ENCODE peak calls at places on chromosomes 1 and 21, in five cellular contexts. One of them, this sample, is unnamed.

GRCh38 chr1:94061513-94062443 is 59.2 kb downstream of the ABCA4 start:
- DNase-seq in PC-3: peak; percentile 77
- DNase-seq in CD8-positive, alpha-beta memory T cell: no peak
- DNase-seq in tibial artery: peak; percentile 64
- DNase-seq in heart left ventricle: peak; percentile 85
- DNase-seq in this sample: peak; percentile 70

GRCh38 chr1:162003825-162004205 is 19.9 kb downstream of the OLFML2B start:
- DNase-seq in tibial artery: peak; percentile 55
- DNase-seq in PC-3: peak; percentile 97
- DNase-seq in CD8-positive, alpha-beta memory T cell: no peak
- DNase-seq in heart left ventricle: peak; percentile 56
- DNase-seq in this sample: no peak

GRCh38 chr1:32377541-32378220 is 15.3 kb downstream of the TSSK3 start:
- DNase-seq in heart left ventricle: no peak
- DNase-seq in CD8-positive, alpha-beta memory T cell: no peak
- DNase-seq in tibial artery: no peak
- DNase-seq in PC-3: no peak
- DNase-seq in this sample: no peak

GRCh38 chr1:35379317-35380000 is 111.0 kb downstream of the ZMYM4 start:
- DNase-seq in CD8-positive, alpha-beta memory T cell: no peak
- DNase-seq in heart left ventricle: no peak
- DNase-seq in tibial artery: no peak
- DNase-seq in PC-3: no peak
- DNase-seq in this sample: no peak

GRCh38 chr1:3809680-3810079 is 13.4 kb upstream of the LRRC47 start:
- DNase-seq in PC-3: no peak
- DNase-seq in heart left ventricle: no peak
- DNase-seq in CD8-positive, alpha-beta memory T cell: no peak
- DNase-seq in tibial artery: no peak
- DNase-seq in this sample: no peak

GRCh38 chr21:36029309-36029708 is 31.0 kb downstream of the SETD4 start:
- DNase-seq in CD8-positive, alpha-beta memory T cell: no peak
- DNase-seq in heart left ventricle: no peak
- DNase-seq in PC-3: no peak
- DNase-seq in tibial artery: no peak
- DNase-seq in this sample: no peak

GRCh38 chr1:35556494-35557117 is 597 bp downstream of the KIAA0319L start:
- DNase-seq in CD8-positive, alpha-beta memory T cell: no peak
- DNase-seq in tibial artery: no peak
- DNase-seq in PC-3: no peak
- DNase-seq in heart left ventricle: no peak
- DNase-seq in this sample: no peak

GRCh38 chr1:224213438-224214119 is 30.5 kb downstream of the DEGS1 start:
- DNase-seq in tibial artery: no peak
- DNase-seq in heart left ventricle: no peak
- DNase-seq in CD8-positive, alpha-beta memory T cell: no peak
- DNase-seq in PC-3: peak; percentile 34
- DNase-seq in this sample: no peak

GRCh38 chr1:197632000-197632399 is 143.3 kb downstream of the DENND1B start:
- DNase-seq in tibial artery: no peak
- DNase-seq in PC-3: no peak
- DNase-seq in CD8-positive, alpha-beta memory T cell: no peak
- DNase-seq in heart left ventricle: no peak
- DNase-seq in this sample: no peak

GRCh38 chr1:70896224-70896623 is 151.4 kb downstream of the PTGER3 start:
- DNase-seq in PC-3: peak; percentile 19
- DNase-seq in CD8-positive, alpha-beta memory T cell: no peak
- DNase-seq in heart left ventricle: no peak
- DNase-seq in tibial artery: no peak
- DNase-seq in this sample: no peak

GRCh38 chr1:234281826-234282489 is 91.3 kb upstream of the COA6 start:
- DNase-seq in heart left ventricle: no peak
- DNase-seq in PC-3: no peak
- DNase-seq in CD8-positive, alpha-beta memory T cell: no peak
- DNase-seq in tibial artery: no peak
- DNase-seq in this sample: no peak

DNA sequence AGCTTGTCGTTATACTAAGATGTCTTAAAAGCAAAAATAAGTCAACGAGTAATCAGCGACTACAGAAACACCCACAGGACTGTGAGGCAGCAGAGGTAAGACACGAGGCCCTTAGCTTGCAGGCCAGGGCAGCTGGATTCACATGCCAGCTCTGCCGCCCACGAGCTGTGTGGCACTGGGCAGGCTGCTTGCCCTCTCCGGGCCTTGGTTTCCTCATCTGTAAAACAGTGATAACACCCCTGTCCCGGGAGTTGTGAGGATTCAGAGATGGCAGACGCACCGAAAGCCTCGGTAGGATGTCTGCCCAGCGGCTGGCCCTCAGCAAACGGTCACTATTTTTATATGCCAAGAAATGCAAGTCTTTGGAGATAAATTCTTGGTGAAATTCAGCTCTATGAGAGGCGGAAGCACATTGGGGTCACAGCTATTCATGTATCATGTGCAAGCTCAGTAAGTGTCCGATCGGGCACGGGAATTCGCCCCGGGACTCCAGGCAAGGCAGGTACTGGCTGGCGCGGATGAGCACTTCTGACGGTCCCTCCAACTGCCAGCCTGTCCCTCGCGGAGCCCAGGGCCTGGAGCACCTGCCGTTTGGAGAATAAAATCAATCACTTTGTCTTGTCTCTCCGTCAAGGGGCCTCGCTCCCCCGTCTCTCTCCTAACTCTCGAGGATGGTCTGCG is 1.1 kb downstream of the C2CD2 start:
- DNase-seq in heart left ventricle: no peak
- DNase-seq in tibial artery: no peak
- DNase-seq in PC-3: peak; percentile 37
- DNase-seq in CD8-positive, alpha-beta memory T cell: no peak
- DNase-seq in this sample: no peak
- H3K27ac ChIP-seq in heart left ventricle: peak overlapping the region; percentile 66
- H3K27ac ChIP-seq in tibial artery: peak overlapping the region; percentile 88
- H3K27ac ChIP-seq in PC-3: peak overlapping the region; percentile 49
- H3K27ac ChIP-seq in CD8-positive, alpha-beta memory T cell: peak overlapping the region; percentile 6
- H3K27ac ChIP-seq in this sample: no peak overlapping the region

GRCh38 chr21:33063907-33064622 is 5.9 kb upstream of the OLIG1 start:
- DNase-seq in tibial artery: no peak
- DNase-seq in heart left ventricle: no peak
- DNase-seq in PC-3: no peak
- DNase-seq in CD8-positive, alpha-beta memory T cell: no peak
- DNase-seq in this sample: no peak
- H3K4me1 ChIP-seq in tibial artery: no peaks in the 10 kb centered on the region
- H3K4me1 ChIP-seq in heart left ventricle: no peaks in the 10 kb centered on the region
- H3K4me1 ChIP-seq in PC-3: no peaks in the 10 kb centered on the region
- H3K4me1 ChIP-seq in CD8-positive, alpha-beta memory T cell: no peaks in the 10 kb centered on the region
- H3K4me1 ChIP-seq in this sample: peaks cover 13% of the 10 kb centered on the region

GRCh38 chr1:203644661-203645510 is 18.3 kb downstream of the ATP2B4 start:
- DNase-seq in PC-3: peak; percentile 75
- DNase-seq in tibial artery: no peak
- DNase-seq in heart left ventricle: peak; percentile 43
- DNase-seq in CD8-positive, alpha-beta memory T cell: no peak
- DNase-seq in this sample: no peak
- H3K27ac ChIP-seq in PC-3: peak overlapping the region; percentile 33
- H3K27ac ChIP-seq in tibial artery: peak overlapping the region; percentile 80
- H3K27ac ChIP-seq in heart left ventricle: peak overlapping the region; percentile 67
- H3K27ac ChIP-seq in CD8-positive, alpha-beta memory T cell: peak overlapping the region; percentile 19
- H3K27ac ChIP-seq in this sample: no peak overlapping the region

GRCh38 chr1:232575524-232576040 is 54.4 kb downstream of the SIPA1L2 start:
- DNase-seq in heart left ventricle: no peak
- DNase-seq in CD8-positive, alpha-beta memory T cell: no peak
- DNase-seq in tibial artery: no peak
- DNase-seq in PC-3: peak; percentile 18
- DNase-seq in this sample: no peak

GRCh38 chr1:232576537-232576936 is 53.4 kb downstream of the SIPA1L2 start:
- DNase-seq in PC-3: no peak
- DNase-seq in heart left ventricle: no peak
- DNase-seq in CD8-positive, alpha-beta memory T cell: no peak
- DNase-seq in tibial artery: no peak
- DNase-seq in this sample: no peak

GRCh38 chr1:232579461-232579860 is 50.5 kb downstream of the SIPA1L2 start:
- DNase-seq in CD8-positive, alpha-beta memory T cell: no peak
- DNase-seq in PC-3: no peak
- DNase-seq in heart left ventricle: no peak
- DNase-seq in tibial artery: no peak
- DNase-seq in this sample: no peak

GRCh38 chr1:232578681-232579195 is 51.2 kb downstream of the SIPA1L2 start:
- DNase-seq in PC-3: peak; percentile 18
- DNase-seq in tibial artery: no peak
- DNase-seq in heart left ventricle: no peak
- DNase-seq in CD8-positive, alpha-beta memory T cell: no peak
- DNase-seq in this sample: peak; percentile 70

GRCh38 chr1:232577809-232578208 is 52.1 kb downstream of the SIPA1L2 start:
- DNase-seq in heart left ventricle: no peak
- DNase-seq in CD8-positive, alpha-beta memory T cell: no peak
- DNase-seq in tibial artery: no peak
- DNase-seq in PC-3: no peak
- DNase-seq in this sample: peak; percentile 70
- H3K4me1 ChIP-seq in heart left ventricle: peaks cover 43% of the 10 kb centered on the region
- H3K4me1 ChIP-seq in CD8-positive, alpha-beta memory T cell: peaks cover 40% of the 10 kb centered on the region
- H3K4me1 ChIP-seq in tibial artery: peaks cover 4% of the 10 kb centered on the region
- H3K4me1 ChIP-seq in PC-3: peaks cover 11% of the 10 kb centered on the region
- H3K4me1 ChIP-seq in this sample: peaks cover 64% of the 10 kb centered on the region